ENCODE peak calls at places on chromosome 5, in four cellular contexts. T is stimulated activated CD4-positive, alpha-beta T cell treated with anti-CD3 and anti-CD28 coated beads, Interleukin-12 subunit alpha, Interleukin-12 subunit beta, amount 100 ng/mL, for 24 hours; X is stimulated activated CD8-positive, alpha-beta memory T cell treated with anti-CD3 and anti-CD28 coated beads, Interleukin-2, amount 100 ng/mL, for 1 hour; I is GM13976. G is an unnamed sample.

GRCh38 chr5:138386290-138386689 is 33.8 kb downstream of the KDM3B start:
- DNase-seq in T (no peak), X (no peak), I (no peak), G (no peak)

GRCh38 chr5:167320019-167320418 is 971.4 kb upstream of the WWC1 start:
- DNase-seq in I (no peak), X (no peak), T (no peak), G (no peak)

GRCh38 chr5:143057580-143057999 is 287.4 kb downstream of the ARHGAP26 start:
- DNase-seq in T (no peak), I (peak; percentile 29), X (no peak), G (no peak)

GRCh38 chr5:76273491-76273890 is 129.6 kb upstream of the IQGAP2 start:
- DNase-seq in X (no peak), T (no peak), I (no peak), G (no peak)

GRCh38 chr5:172570594-172571334 is 70.3 kb upstream of the NEURL1B start:
- DNase-seq in X (no peak), T (no peak), I (no peak), G (no peak)

GRCh38 chr5:145681686-145682085 is 153.5 kb downstream of the PRELID2 start:
- DNase-seq in X (no peak), I (peak; percentile 31), T (no peak), G (no peak)

GRCh38 chr5:51033215-51033614 is 350.0 kb upstream of the ISL1 start:
- DNase-seq in X (no peak), T (no peak), I (no peak), G (no peak)

GRCh38 chr5:132751444-132751843 is 4.2 kb downstream of the CCNI2 start:
- DNase-seq in T (no peak), I (peak; percentile 81), X (no peak), G (no peak)

GRCh38 chr5:154209591-154210081 is 19.1 kb downstream of the GALNT10 start:
- DNase-seq in I (no peak), X (no peak), T (no peak), G (no peak)

GRCh38 chr5:83001788-83002381 is 75.3 kb downstream of the TMEM167A start:
- DNase-seq in T (no peak), I (no peak), X (no peak), G (no peak)